ENCODE peak calls at places on chromosomes 12 and 14, in nine cellular contexts. P, C, T, W, R, H, J, B and E are unnamed samples.

GRCh38 chr12:51103977-51104376 is 20.6 kb upstream of the CSRNP2 start:
- DNase-seq in W (no peak), H (no peak), C (no peak), P (no peak), B (no peak), R (no peak), J (no peak), T (no peak), E (no peak)

GRCh38 chr12:61993734-61994345 is 266.4 kb upstream of the USP15 start:
- DNase-seq in R (peak; percentile 31), H (no peak), W (no peak), B (peak; percentile 62), P (no peak), C (peak; percentile 15), T (no peak), J (no peak), E (peak; percentile 0)

GRCh38 chr12:47190271-47190750 is 110.6 kb upstream of the AMIGO2 start:
- DNase-seq in P (no peak), C (no peak), B (no peak), T (no peak), H (no peak), R (no peak), W (no peak), J (no peak), E (no peak)

GRCh38 chr12:752673-753400 is 458 bp downstream of the WNK1 start:
- DNase-seq in C (no peak), J (no peak), R (no peak), B (peak; percentile 39), P (peak; percentile 22), T (no peak), H (peak; percentile 82), W (peak; percentile 44), E (peak; percentile 73)

GRCh38 chr12:25377475-25378179 is 126.9 kb upstream of the KRAS start:
- DNase-seq in W (no peak), R (no peak), C (no peak), B (no peak), H (no peak), J (peak; percentile 70), P (no peak), T (no peak), E (no peak)

GRCh38 chr12:78018939-78019338 is 188.2 kb downstream of the NAV3 start:
- DNase-seq in J (no peak), W (no peak), C (no peak), T (no peak), B (no peak), P (no peak), R (no peak), H (no peak), E (no peak)

GRCh38 chr14:74246561-74246960 is 7.3 kb downstream of the VSX2 start:
- DNase-seq in W (no peak), C (no peak), R (no peak), B (no peak), H (no peak), T (no peak), P (no peak), J (no peak), E (no peak)

GRCh38 chr14:88613552-88614010 is 50.7 kb downstream of the ZC3H14 start:
- DNase-seq in W (no peak), T (no peak), H (no peak), B (no peak), R (no peak), P (no peak), J (no peak), C (peak; percentile 23), E (peak; percentile 82)

GRCh38 chr14:105195533-105196227 is 14.6 kb upstream of the NUDT14 start:
- DNase-seq in R (no peak), T (no peak), P (no peak), H (no peak), C (peak; percentile 57), J (no peak), B (no peak), W (no peak), E (no peak)

GRCh38 chr12:1890810-1891209 is 27.6 kb downstream of the CACNA2D4 start:
- DNase-seq in C (no peak), W (no peak), B (no peak), R (no peak), P (no peak), J (no peak), H (no peak), T (no peak), E (no peak)

GRCh38 chr12:29316772-29317171 is 64.2 kb downstream of the ERGIC2 start:
- DNase-seq in R (peak; percentile 2), B (no peak), J (no peak), P (no peak), C (no peak), H (no peak), W (no peak), T (no peak), E (no peak)

GRCh38 chr12:120139958-120140357 is 23.4 kb upstream of the RAB35 start:
- DNase-seq in C (no peak), R (no peak), J (no peak), W (no peak), B (no peak), T (no peak), H (no peak), P (no peak), E (no peak)

GRCh38 chr14:20836668-20837338 is 34.2 kb upstream of the RNASE1 start:
- DNase-seq in R (no peak), P (no peak), W (peak; percentile 53), T (no peak), C (no peak), H (no peak), J (no peak), B (no peak), E (no peak)

GRCh38 chr12:1934068-1934467 is 15.6 kb upstream of the CACNA2D4 start:
- DNase-seq in R (no peak), B (no peak), J (no peak), P (no peak), T (no peak), C (no peak), W (no peak), H (no peak), E (no peak)

GRCh38 chr14:53109028-53109687 is 44.0 kb downstream of the DDHD1 start:
- DNase-seq in J (peak; percentile 51), W (no peak), P (no peak), R (no peak), B (no peak), H (no peak), C (peak; percentile 93), T (no peak), E (no peak)

GRCh38 chr12:51839310-51839943 is 9.1 kb downstream of the FIGNL2 start:
- DNase-seq in T (no peak), W (no peak), J (no peak), C (no peak), B (no peak), H (no peak), R (no peak), P (no peak), E (no peak)

GRCh38 chr12:12902036-12902435 is 10.7 kb downstream of the GPRC5A start:
- DNase-seq in R (no peak), B (no peak), C (no peak), H (no peak), J (no peak), W (no peak), T (no peak), P (no peak), E (no peak)

GRCh38 chr14:22084393-22085281 is 411.0 kb upstream of the OR4E1 start:
- DNase-seq in P (no peak), J (peak; percentile 20), C (no peak), T (no peak), W (peak; percentile 25), H (no peak), B (peak; percentile 11), R (no peak), E (peak; percentile 13)